ENCODE peak calls at places on chromosome 11, in six cellular contexts. O is sciatic nerve; Q is endothelial cell; B is stimulated activated CD8-positive, alpha-beta memory T cell treated with anti-CD3 and anti-CD28 coated beads, Interleukin-2, amount 100 ng/mL, for 1 hour; P is NCI-H1930; V is cardiac muscle cell. Y is an unnamed sample.

GRCh38 chr11:65887026-65887722 is 1.1 kb downstream of the FIBP start:
- DNase-seq in O (no peak), Q (no peak), B (no peak), P (no peak), V (no peak), Y (no peak)

GRCh38 chr11:125923012-125923579 is 18.8 kb downstream of the DDX25 start:
- DNase-seq in O (peak; percentile 80), Q (peak; percentile 71), B (peak; percentile 31), P (peak; percentile 43), V (peak; percentile 81), Y (peak; percentile 81)

GRCh38 chr11:64007629-64008282 is 21.5 kb downstream of the OTUB1 start:
- DNase-seq in O (peak; percentile 86), Q (peak; percentile 73), B (no peak), P (no peak), V (peak; percentile 90), Y (no peak)

GRCh38 chr11:10485646-10486045 is 30.6 kb downstream of the AMPD3 start:
- DNase-seq in O (no peak), Q (no peak), B (no peak), P (no peak), V (no peak), Y (no peak)

GRCh38 chr11:1839924-1840779 is 1.4 kb downstream of the TNNI2 start:
- DNase-seq in O (no peak), Q (no peak), B (no peak), P (no peak), V (no peak), Y (no peak)

GRCh38 chr11:1926156-1927031 is 6.9 kb downstream of the TNNT3 start:
- DNase-seq in O (no peak), Q (no peak), B (no peak), P (no peak), V (no peak), Y (no peak)

GRCh38 chr11:130781906-130782305 is 134.4 kb downstream of the SNX19 start:
- DNase-seq in O (no peak), Q (no peak), B (no peak), P (no peak), V (no peak), Y (no peak)

GRCh38 chr11:72229925-72230763 is 5.6 kb downstream of the INPPL1 start:
- DNase-seq in O (no peak), Q (no peak), B (no peak), P (no peak), V (no peak), Y (peak; percentile 13)

GRCh38 chr11:56764976-56765375 is 16.5 kb upstream of the OR9G4 start:
- DNase-seq in O (no peak), Q (no peak), B (no peak), P (no peak), V (no peak), Y (no peak)

GRCh38 chr11:75472081-75472732 is 39.2 kb upstream of the KLHL35 start:
- DNase-seq in O (no peak), Q (no peak), B (no peak), P (no peak), V (no peak), Y (no peak)

GRCh38 chr11:6655020-6655789 is 404 bp downstream of the DCHS1 start:
- DNase-seq in O (no peak), Q (peak; percentile 38), B (no peak), P (no peak), V (peak; percentile 51), Y (peak; percentile 62)

GRCh38 chr11:23211221-23211620 is 350.9 kb upstream of the CCDC179 start:
- DNase-seq in O (no peak), Q (no peak), B (no peak), P (no peak), V (no peak), Y (no peak)

GRCh38 chr11:6737872-6738466 is 33.8 kb downstream of the OR2AG2 start:
- DNase-seq in O (no peak), Q (peak; percentile 31), B (peak; percentile 30), P (peak; percentile 45), V (peak; percentile 61), Y (peak; percentile 48)

GRCh38 chr11:2653930-2654739 is 45.7 kb downstream of the KCNQ1OT1 start:
- DNase-seq in O (peak; percentile 48), Q (no peak), B (no peak), P (no peak), V (no peak), Y (peak; percentile 25)

GRCh38 chr11:6608011-6608410 is 4.0 kb downstream of the TAF10 start:
- DNase-seq in O (no peak), Q (no peak), B (no peak), P (no peak), V (no peak), Y (no peak)

GRCh38 chr11:61123775-61124571 is 21.7 kb downstream of the CD5 start:
- DNase-seq in O (no peak), Q (no peak), B (no peak), P (no peak), V (no peak), Y (no peak)

GRCh38 chr11:57493507-57494503 is 21.7 kb downstream of the SLC43A1 start:
- DNase-seq in O (peak; percentile 76), Q (peak; percentile 62), B (peak; percentile 54), P (peak; percentile 62), V (peak; percentile 65), Y (peak; percentile 79)

GRCh38 chr11:35118906-35119305 is 20.1 kb upstream of the CD44 start:
- DNase-seq in O (no peak), Q (no peak), B (no peak), P (no peak), V (no peak), Y (no peak)

GRCh38 chr11:102447941-102448868 is 4.4 kb downstream of the TMEM123 start:
- DNase-seq in O (no peak), Q (no peak), B (no peak), P (no peak), V (no peak), Y (no peak)

GRCh38 chr11:122205036-122205435 is 89.0 kb upstream of the BLID start:
- DNase-seq in O (no peak), Q (no peak), B (no peak), P (no peak), V (no peak), Y (no peak)

GRCh38 chr11:47394322-47395224 is 13.8 kb upstream of the SLC39A13 start:
- DNase-seq in O (no peak), Q (peak; percentile 76), B (peak; percentile 39), P (no peak), V (no peak), Y (no peak)

GRCh38 chr11:102451693-102452460 is 688 bp downstream of the TMEM123 start:
- DNase-seq in O (peak; percentile 74), Q (peak; percentile 53), B (peak; percentile 64), P (peak; percentile 22), V (peak; percentile 72), Y (peak; percentile 76)